ENCODE peak calls at places on chromosomes 1 and 21, in six cellular contexts. N is NCI-H2029 treated with DMSO at 0.1 percent for 48 hours, L is KG1, X is neuronal stem cell, M is kidney tubule cell, S is iris pigment epithelial cell. A is an unnamed sample.

GRCh38 chr1:9730096-9730901 is 78.8 kb downstream of the PIK3CD start:
- DNase-seq in S (no peak), M (no peak), L (no peak), X (no peak), N (no peak), A (no peak)

GRCh38 chr1:93681549-93682412 is at the start of gene BCAR3:
- DNase-seq in N (peak; percentile 87), L (no peak), M (peak; percentile 87), X (peak; percentile 61), S (peak; percentile 82), A (peak; percentile 84)

GRCh38 chr1:168734271-168734670 is 5.3 kb upstream of the DPT start:
- DNase-seq in N (no peak), L (no peak), S (no peak), X (no peak), M (no peak), A (no peak)

GRCh38 chr1:82759035-82759434 is 958.3 kb downstream of the ADGRL2 start:
- DNase-seq in N (no peak), X (no peak), M (no peak), L (no peak), S (no peak), A (peak; percentile 21)

GRCh38 chr1:22385537-22385936 is 66.1 kb upstream of the ZBTB40 start:
- DNase-seq in S (no peak), M (no peak), L (no peak), X (no peak), N (no peak), A (no peak)

GRCh38 chr1:211833174-211833820 is 2.7 kb upstream of the LPGAT1 start:
- DNase-seq in S (no peak), X (no peak), N (no peak), M (no peak), L (no peak), A (no peak)

GRCh38 chr1:46039571-46040052 is 92.8 kb downstream of the PIK3R3 start:
- DNase-seq in N (peak; percentile 98), M (peak; percentile 41), X (no peak), S (peak; percentile 55), L (no peak), A (peak; percentile 21)

GRCh38 chr1:168794057-168794456 is 65.1 kb upstream of the DPT start:
- DNase-seq in X (no peak), S (no peak), N (no peak), M (no peak), L (no peak), A (peak; percentile 9)

GRCh38 chr1:17538428-17539130 is 919 bp upstream of the ARHGEF10L start:
- DNase-seq in M (no peak), X (peak; percentile 68), S (peak; percentile 36), N (no peak), L (no peak), A (no peak)

GRCh38 chr1:13813398-13814012 is 113.5 kb downstream of the PRDM2 start:
- DNase-seq in X (peak; percentile 29), S (peak; percentile 25), M (no peak), N (no peak), L (no peak), A (no peak)

GRCh38 chr1:2637472-2637871 is 4.7 kb upstream of the MMEL1 start:
- DNase-seq in X (no peak), L (no peak), S (no peak), N (no peak), M (no peak), A (no peak)

GRCh38 chr1:159591981-159592380 is 4.4 kb downstream of the APCS start:
- DNase-seq in M (no peak), L (no peak), S (peak; percentile 20), X (no peak), N (no peak), A (no peak)

GRCh38 chr21:33729631-33730030 is 87.3 kb downstream of the ITSN1 start:
- DNase-seq in N (no peak), M (no peak), L (no peak), X (no peak), S (no peak), A (no peak)

GRCh38 chr1:113928129-113928949 is 785 bp upstream of the HIPK1 start:
- DNase-seq in M (peak; percentile 60), L (no peak), S (peak; percentile 40), N (no peak), X (no peak), A (no peak)

GRCh38 chr1:166925791-166926483 is 49.4 kb downstream of the ILDR2 start:
- DNase-seq in X (peak; percentile 40), M (peak; percentile 94), S (peak; percentile 37), L (no peak), N (no peak), A (no peak)

GRCh38 chr1:2543543-2544092 is 12.6 kb upstream of the TNFRSF14 start:
- DNase-seq in M (no peak), X (peak; percentile 68), N (no peak), L (no peak), S (no peak), A (no peak)

GRCh38 chr1:205226868-205227583 is 720 bp upstream of the TMCC2 start:
- DNase-seq in M (peak; percentile 72), L (no peak), N (no peak), S (peak; percentile 53), X (no peak), A (peak; percentile 96)

GRCh38 chr1:81670286-81670685 is 130.4 kb upstream of the ADGRL2 start:
- DNase-seq in S (peak; percentile 96), L (no peak), N (no peak), X (no peak), M (peak; percentile 92), A (peak; percentile 92)

GRCh38 chr1:220786337-220787068 is at the start of gene MTARC1:
- DNase-seq in S (peak; percentile 31), N (no peak), L (no peak), M (peak; percentile 73), X (peak; percentile 67), A (peak; percentile 51)